ENCODE peak calls at places on chromosomes 4 and X, in five cellular contexts. E, N, I, A and C are unnamed samples.

GRCh38 chr4:186699298-186699697 is 24.4 kb downstream of the FAT1 start:
- DNase-seq in E (no peak), N (no peak), I (peak), A (peak), C (no peak)

GRCh38 chrX:10884246-10884645 is 226.9 kb upstream of the HCCS start:
- DNase-seq in E (no peak), N (no peak), I (no peak), A (no peak), C (no peak)

GRCh38 chrX:63713510-63713909 is 71.5 kb downstream of the ARHGEF9 start:
- DNase-seq in E (no peak), N (no peak), I (peak), A (no peak), C (no peak)

GRCh38 chr4:88137112-88137511 is 21.3 kb downstream of the ABCG2 start:
- DNase-seq in E (no peak), N (no peak), I (peak), A (no peak), C (no peak)

GRCh38 chrX:13535371-13535770 is 34.0 kb upstream of the EGFL6 start:
- DNase-seq in E (no peak), N (no peak), I (peak), A (no peak), C (no peak)

GRCh38 chr4:180909279-180909678 is 1333.9 kb upstream of the TENM3 start:
- DNase-seq in E (no peak), N (no peak), I (no peak), A (no peak), C (no peak)

GRCh38 chrX:66731398-66731797 is 92.5 kb upstream of the EDA2R start:
- DNase-seq in E (peak), N (no peak), I (peak), A (no peak), C (no peak)

GRCh38 chr4:130023088-130023487 is 927.1 kb downstream of the C4orf33 start:
- DNase-seq in E (no peak), N (no peak), I (no peak), A (no peak), C (no peak)

GRCh38 chrX:115898382-115899001 is 272.1 kb upstream of the AGTR2 start:
- DNase-seq in E (peak), N (peak), I (no peak), A (peak), C (peak)

GRCh38 chr4:14701896-14702295 is 300.4 kb upstream of the CPEB2 start:
- DNase-seq in E (no peak), N (no peak), I (no peak), A (peak), C (peak)

GRCh38 chrX:110395877-110396276 is 37.2 kb downstream of the RTL9 start:
- DNase-seq in E (no peak), N (no peak), I (no peak), A (no peak), C (no peak)

GRCh38 chrX:39619182-39620009 is 478.4 kb downstream of the BCOR start:
- DNase-seq in E (no peak), N (no peak), I (no peak), A (peak), C (peak)

GRCh38 chr4:61086979-61087378 is 113.1 kb upstream of the ADGRL3 start:
- DNase-seq in E (no peak), N (no peak), I (no peak), A (no peak), C (no peak)

GRCh38 chr4:153265311-153266047 is 61.2 kb downstream of the TRIM2 start:
- DNase-seq in E (no peak), N (no peak), I (no peak), A (no peak), C (no peak)

GRCh38 chrX:63754141-63754859 is 30.7 kb downstream of the ARHGEF9 start:
- DNase-seq in E (peak), N (peak), I (peak), A (no peak), C (peak)

GRCh38 chrX:26958261-26958660 is 504.9 kb downstream of the PPP4R3C start:
- DNase-seq in E (no peak), N (no peak), I (no peak), A (no peak), C (no peak)

GRCh38 chr4:17492058-17492741 is 19.7 kb downstream of the QDPR start:
- DNase-seq in E (no peak), N (no peak), I (no peak), A (no peak), C (no peak)

GRCh38 chr4:85486425-85487101 is 11.6 kb downstream of the ARHGAP24 start:
- DNase-seq in E (no peak), N (no peak), I (peak), A (no peak), C (no peak)

GRCh38 chr4:42655921-42656735 is 777 bp downstream of the ATP8A1 start:
- DNase-seq in E (peak), N (peak), I (no peak), A (peak), C (peak)

GRCh38 chrX:54785901-54786300 is 12.2 kb downstream of the ITIH6 start:
- DNase-seq in E (no peak), N (no peak), I (no peak), A (no peak), C (no peak)

GRCh38 chrX:17374619-17375360 is at the start of gene NHS:
- DNase-seq in E (no peak), N (peak), I (peak), A (peak), C (peak)

GRCh38 chr4:175971393-175972179 is 94.1 kb upstream of the WDR17 start:
- DNase-seq in E (no peak), N (no peak), I (peak), A (no peak), C (no peak)

DNA sequence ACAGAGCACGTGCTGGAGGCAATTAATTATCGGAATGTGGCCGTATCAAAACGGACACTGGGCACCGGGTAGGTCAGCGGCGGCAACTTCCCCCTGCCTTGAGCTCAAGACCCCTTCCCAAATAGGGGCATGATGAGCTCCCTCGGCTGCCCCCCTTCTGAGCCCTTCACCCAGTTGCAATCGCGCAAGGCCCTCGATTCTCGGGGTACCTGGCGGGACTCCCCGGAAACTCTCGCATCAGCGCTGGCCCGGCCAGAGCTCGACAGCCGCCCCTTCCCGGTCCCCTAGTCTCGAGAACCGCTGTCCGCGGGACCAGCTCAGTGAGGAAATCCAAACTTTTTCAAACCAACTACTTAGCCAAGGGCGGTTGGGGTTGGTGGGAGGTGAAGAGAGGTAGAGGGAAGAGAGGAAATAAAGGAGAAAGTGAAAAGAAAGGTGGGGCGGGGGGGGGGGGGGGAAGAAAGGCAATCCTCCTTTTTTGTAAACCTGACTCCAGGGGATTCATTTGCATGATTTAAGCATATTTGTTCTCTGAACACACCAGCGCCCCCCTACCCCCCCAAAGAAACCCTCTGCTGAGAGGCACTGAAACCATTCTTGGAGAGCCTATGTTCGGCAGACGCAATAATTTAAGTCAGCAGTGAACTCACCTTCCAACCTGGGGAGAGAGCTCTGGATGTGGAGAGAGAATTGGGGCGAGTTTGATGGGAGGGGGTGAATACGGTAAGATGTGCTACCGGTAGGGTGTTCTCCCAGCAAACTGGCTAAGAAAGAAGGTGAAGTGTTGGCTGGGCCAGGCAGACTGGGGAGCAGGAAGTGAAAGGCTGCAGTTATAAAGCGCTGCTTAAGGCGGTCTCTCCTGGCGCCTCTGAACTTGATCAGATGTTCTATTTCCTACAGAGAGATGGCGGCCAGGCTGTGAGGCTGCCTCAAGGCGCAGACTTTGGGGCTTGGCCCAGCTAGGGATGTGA is 2.0 kb upstream of the ZIC3 start:
- DNase-seq in E (no peak), N (no peak), I (no peak), A (no peak), C (peak)
- H3K27ac ChIP-seq in E (no peak), N (no peak), I (no peak), A (no peak), C (no peak)

DNA sequence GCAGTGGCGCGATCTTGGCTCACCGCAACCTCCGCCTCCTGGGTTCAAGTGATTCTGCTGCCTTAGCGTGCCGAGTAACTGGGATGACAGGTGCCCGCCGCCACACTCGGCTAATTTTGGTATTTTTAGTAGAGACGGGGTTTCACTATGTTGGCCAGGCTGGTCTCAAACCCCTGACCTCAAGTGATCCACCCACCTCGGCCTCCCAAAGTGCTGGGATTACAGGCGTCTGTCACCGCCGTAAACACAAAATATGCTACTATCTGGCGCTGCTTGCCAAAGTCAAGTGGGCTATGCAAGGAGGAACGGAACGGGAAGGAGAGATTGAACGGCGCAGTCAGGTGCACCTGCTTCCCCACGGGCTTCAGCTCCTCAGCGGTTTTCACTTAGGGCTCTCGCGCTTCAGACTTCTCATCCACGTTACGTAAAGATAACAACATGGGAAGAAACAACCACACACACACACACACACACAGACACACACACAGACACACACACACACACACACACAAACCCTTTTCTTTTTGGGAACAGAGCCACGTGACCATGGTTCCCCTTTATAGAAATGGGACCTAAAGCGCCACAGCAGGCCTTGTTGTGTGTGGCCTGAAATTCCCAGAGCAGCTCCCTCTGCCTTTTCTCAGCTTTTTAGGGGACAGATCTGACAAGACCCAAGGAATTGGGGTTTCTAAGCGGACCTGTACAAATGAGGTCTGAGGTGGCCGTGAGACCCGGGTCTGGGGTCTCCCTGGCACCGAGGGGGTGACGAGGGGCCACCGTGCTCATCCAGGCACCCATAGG is 1.5 kb downstream of the P2RY8 start:
- DNase-seq in E (no peak), N (peak), I (no peak), A (no peak), C (no peak)
- H3K27ac ChIP-seq in E (peak), N (peak), I (no peak), A (no peak), C (no peak)

GRCh38 chr4:76538296-76538695 is 103.3 kb downstream of the SHROOM3 start:
- DNase-seq in E (no peak), N (no peak), I (no peak), A (no peak), C (no peak)

GRCh38 chr4:76536381-76536689 is 101.3 kb downstream of the SHROOM3 start:
- DNase-seq in E (no peak), N (no peak), I (no peak), A (no peak), C (no peak)

GRCh38 chr4:76543378-76543777 is 108.3 kb downstream of the SHROOM3 start:
- DNase-seq in E (no peak), N (no peak), I (no peak), A (no peak), C (no peak)

GRCh38 chr4:76539979-76540378 is 105.0 kb downstream of the SHROOM3 start:
- DNase-seq in E (no peak), N (no peak), I (peak), A (no peak), C (no peak)

DNA sequence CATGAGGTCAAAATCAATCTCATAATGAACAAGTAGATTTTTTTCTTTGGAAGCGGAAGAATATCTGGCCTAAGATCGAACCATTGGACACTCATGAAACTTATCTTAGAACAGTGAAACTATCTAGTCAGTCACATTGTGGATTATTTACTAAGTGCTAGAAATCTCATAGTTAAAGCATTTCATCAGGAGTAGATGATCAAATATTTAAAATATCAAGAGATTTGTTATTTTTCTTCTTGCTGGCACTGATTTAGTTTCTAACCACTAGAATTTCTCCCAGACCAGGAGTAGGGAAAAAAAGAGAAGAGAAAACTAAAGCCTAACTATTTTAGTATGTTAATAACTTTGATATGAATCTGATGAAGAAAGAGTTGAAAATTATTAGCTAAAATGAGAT is 105.5 kb downstream of the SHROOM3 start:
- DNase-seq in E (no peak), N (no peak), I (peak), A (no peak), C (no peak)
- H3K27ac ChIP-seq in E (no peak), N (no peak), I (no peak), A (no peak), C (no peak)

GRCh38 chrX:154472685-154473632 is 6.1 kb downstream of the LAGE3 start:
- DNase-seq in E (no peak), N (no peak), I (no peak), A (no peak), C (no peak)
- H3K27ac ChIP-seq in E (no peak), N (no peak), I (no peak), A (no peak), C (no peak)

DNA sequence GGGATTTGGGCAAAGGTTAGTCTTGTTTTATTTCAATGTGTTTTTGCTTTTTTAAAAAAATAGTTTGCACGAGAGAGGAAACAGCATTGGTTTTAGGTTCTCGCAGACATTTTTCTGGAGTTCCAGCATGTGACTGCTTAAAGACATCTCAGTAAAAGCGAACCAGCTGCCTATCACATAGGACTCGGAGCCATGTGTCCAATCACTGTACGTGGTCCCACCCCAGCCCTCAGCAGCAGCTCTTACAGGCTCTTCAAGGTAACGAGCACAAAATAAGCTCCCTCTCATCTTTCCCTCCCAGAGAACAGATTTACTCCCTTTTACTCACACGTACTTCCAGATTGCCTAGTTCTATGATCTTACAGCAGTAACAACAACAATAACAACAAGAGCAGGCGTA is 68.7 kb downstream of the MCF2 start:
- DNase-seq in E (no peak), N (no peak), I (no peak), A (no peak), C (no peak)
- H3K27ac ChIP-seq in E (no peak), N (no peak), I (no peak), A (no peak), C (no peak)

GRCh38 chrX:155069414-155069813 is 1.5 kb downstream of the CMC4 start:
- DNase-seq in E (no peak), N (no peak), I (no peak), A (no peak), C (no peak)
- H3K27ac ChIP-seq in E (no peak), N (no peak), I (no peak), A (no peak), C (no peak)

DNA sequence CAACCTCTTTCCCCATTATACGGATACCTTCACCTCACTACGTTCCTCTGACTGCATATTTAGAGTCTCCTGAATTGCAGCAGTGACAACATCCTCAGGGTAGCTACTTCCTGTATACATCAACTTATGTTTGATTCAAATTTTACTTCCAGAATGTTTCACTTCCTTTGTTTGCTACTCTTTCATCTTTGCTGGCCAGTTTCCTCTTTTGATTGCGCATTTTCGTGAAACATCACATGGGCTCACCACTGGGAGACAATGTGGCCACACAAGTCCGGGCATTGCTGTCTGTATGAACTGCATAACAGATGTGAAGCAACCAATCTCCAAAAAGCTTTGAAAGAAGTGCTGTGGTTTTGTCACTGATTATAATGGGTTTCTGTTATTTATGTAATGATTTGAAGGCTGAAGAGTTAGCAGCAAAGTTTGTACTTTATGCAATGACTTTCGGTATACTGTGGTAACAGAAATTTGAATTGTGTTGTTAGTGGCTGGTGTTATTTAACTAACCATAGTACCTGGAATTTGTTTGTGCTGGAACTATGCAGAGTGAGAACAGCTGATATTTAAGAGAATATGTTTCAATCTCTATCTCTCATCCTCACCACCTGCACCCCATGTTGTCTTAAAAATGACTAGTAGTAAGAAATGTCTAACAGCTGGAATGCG is 7.4 kb downstream of the SNCA start:
- DNase-seq in E (peak), N (no peak), I (peak), A (no peak), C (no peak)
- H3K27ac ChIP-seq in E (no peak), N (no peak), I (no peak), A (no peak), C (no peak)

GRCh38 chrX:101057095-101057714 is 5.3 kb upstream of the TRMT2B start:
- DNase-seq in E (no peak), N (no peak), I (peak), A (no peak), C (no peak)

GRCh38 chrX:101051153-101051548 is 760 bp downstream of the TRMT2B start:
- DNase-seq in E (no peak), N (no peak), I (no peak), A (no peak), C (peak)

DNA sequence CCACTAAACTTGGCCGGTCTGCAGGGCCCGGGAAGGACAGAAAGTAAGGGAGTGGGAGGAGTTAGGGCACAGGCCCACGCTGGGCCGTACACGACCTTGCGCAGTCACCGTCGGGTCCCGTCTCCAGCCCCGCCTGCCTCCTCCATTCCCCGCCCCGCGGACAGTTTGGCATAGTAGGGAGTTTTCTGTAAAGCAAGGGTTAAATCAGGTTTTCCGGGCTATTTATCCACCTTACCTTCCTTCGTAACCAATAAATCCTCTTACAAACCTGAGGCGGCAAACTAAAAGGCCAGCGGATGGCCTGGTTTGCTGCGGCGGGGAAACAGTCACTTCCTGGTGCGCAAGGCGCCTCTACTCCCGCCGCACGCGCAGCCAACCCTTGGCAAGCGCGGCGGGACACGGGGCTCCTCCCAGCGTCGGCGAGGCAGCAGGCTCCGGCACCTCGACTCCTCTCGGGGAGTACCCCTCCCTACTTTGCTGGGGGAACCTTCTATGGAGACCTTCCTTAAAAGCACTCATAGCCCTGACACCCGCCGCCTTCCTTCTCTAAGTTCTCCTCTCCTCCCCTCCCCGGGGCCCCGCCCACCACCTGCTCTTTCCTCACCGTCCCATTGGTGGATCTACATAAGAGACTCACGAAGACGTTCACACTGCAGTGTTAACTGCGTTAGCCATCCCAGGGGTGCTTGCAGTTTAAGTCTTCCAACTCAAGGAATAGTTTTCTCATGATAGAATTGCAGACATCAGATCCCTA is at the start of gene TRMT2B:
- DNase-seq in E (peak), N (peak), I (peak), A (peak), C (peak)
- H3K27ac ChIP-seq in E (peak), N (peak), I (peak), A (peak), C (peak)

DNA sequence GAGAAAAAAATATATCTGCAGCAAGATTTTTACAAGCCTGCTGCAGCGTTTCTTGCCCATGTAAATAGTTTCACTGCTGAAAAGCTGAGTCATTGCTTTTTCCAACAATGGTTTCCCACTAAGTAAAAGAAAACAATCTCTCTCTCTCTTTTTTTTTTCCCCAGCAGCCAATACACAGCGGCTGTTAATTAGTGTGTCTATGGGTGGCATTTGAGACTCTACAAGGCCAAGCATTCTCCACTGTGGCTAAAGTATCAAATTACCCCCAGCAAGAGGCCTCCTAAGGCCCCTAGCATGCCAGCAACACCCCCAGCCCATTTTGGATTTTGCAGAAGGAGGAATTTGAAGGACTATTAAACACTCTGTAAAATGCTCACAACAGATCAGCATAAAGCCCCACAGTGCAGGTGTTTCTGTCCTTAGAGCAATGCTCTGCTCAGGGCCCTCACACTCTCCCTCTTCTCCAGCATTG is 837.4 kb downstream of the TRIML1 start:
- DNase-seq in E (no peak), N (no peak), I (peak), A (no peak), C (no peak)
- H3K27ac ChIP-seq in E (no peak), N (no peak), I (no peak), A (no peak), C (no peak)